ENCODE peak calls at places on chromosomes 2 and 18, in nine cellular contexts. E, B, S, D, C, Q, I, X and R are unnamed samples.

GRCh38 chr2:144111443-144111842 is 408.5 kb downstream of the ZEB2 start:
- DNase-seq in E (peak), B (no peak), S (no peak), D (no peak), C (no peak), Q (peak), I (no peak), X (no peak), R (peak)

GRCh38 chr2:75602724-75603342 is 42.1 kb upstream of the EVA1A start:
- DNase-seq in E (peak), B (no peak), S (no peak), D (no peak), C (no peak), Q (peak), I (no peak), X (no peak), R (peak)

GRCh38 chr2:140442319-140442718 is 1662.1 kb upstream of the NXPH2 start:
- DNase-seq in E (peak), B (no peak), S (no peak), D (no peak), C (no peak), Q (no peak), I (no peak), X (no peak), R (peak)

GRCh38 chr2:199757466-199757865 is 93.5 kb downstream of the FTCDNL1 start:
- DNase-seq in E (no peak), B (peak), S (no peak), D (no peak), C (peak), Q (no peak), I (peak), X (no peak), R (no peak)

GRCh38 chr2:219958941-219959340 is 331.5 kb downstream of the SLC4A3 start:
- DNase-seq in E (no peak), B (no peak), S (no peak), D (no peak), C (no peak), Q (no peak), I (no peak), X (no peak), R (no peak)

GRCh38 chr18:50829644-50830043 is 9.8 kb upstream of the MRO start:
- DNase-seq in E (no peak), B (no peak), S (no peak), D (no peak), C (no peak), Q (no peak), I (no peak), X (no peak), R (no peak)

GRCh38 chr2:104570259-104570658 is 283.7 kb upstream of the POU3F3 start:
- DNase-seq in E (no peak), B (no peak), S (no peak), D (no peak), C (no peak), Q (no peak), I (no peak), X (no peak), R (no peak)

GRCh38 chr2:202105025-202105424 is 32.0 kb downstream of the KIAA2012 start:
- DNase-seq in E (no peak), B (no peak), S (no peak), D (no peak), C (no peak), Q (no peak), I (no peak), X (no peak), R (no peak)

GRCh38 chr2:226030369-226031077 is 631.0 kb downstream of the NYAP2 start:
- DNase-seq in E (no peak), B (no peak), S (no peak), D (no peak), C (no peak), Q (no peak), I (no peak), X (no peak), R (peak)

GRCh38 chr2:145688156-145688555 is 1168.2 kb upstream of the ZEB2 start:
- DNase-seq in E (no peak), B (no peak), S (no peak), D (no peak), C (no peak), Q (no peak), I (no peak), X (no peak), R (no peak)

GRCh38 chr2:127165539-127165935 is 54.6 kb downstream of the CYP27C1 start:
- DNase-seq in E (no peak), B (no peak), S (no peak), D (no peak), C (no peak), Q (no peak), I (no peak), X (no peak), R (peak)

GRCh38 chr2:42906557-42907380 is 114.4 kb upstream of the HAAO start:
- DNase-seq in E (peak), B (no peak), S (no peak), D (no peak), C (peak), Q (peak), I (peak), X (no peak), R (peak)

GRCh38 chr2:6787376-6787775 is 78.3 kb downstream of the CMPK2 start:
- DNase-seq in E (no peak), B (no peak), S (no peak), D (no peak), C (no peak), Q (no peak), I (no peak), X (no peak), R (no peak)

GRCh38 chr2:87401726-87402345 is 346.1 kb upstream of the PLGLB2 start:
- DNase-seq in E (no peak), B (no peak), S (no peak), D (peak), C (no peak), Q (no peak), I (no peak), X (no peak), R (no peak)

GRCh38 chr2:140698736-140699135 is 1432.1 kb downstream of the LRP1B start:
- DNase-seq in E (peak), B (no peak), S (no peak), D (no peak), C (no peak), Q (no peak), I (no peak), X (no peak), R (no peak)

GRCh38 chr2:240632291-240632670 is 7.0 kb downstream of the GPR35 start:
- DNase-seq in E (no peak), B (no peak), S (no peak), D (no peak), C (no peak), Q (no peak), I (peak), X (no peak), R (no peak)

GRCh38 chr18:76446746-76447267 is 48.2 kb downstream of the ZNF516 start:
- DNase-seq in E (no peak), B (no peak), S (no peak), D (no peak), C (no peak), Q (no peak), I (no peak), X (no peak), R (no peak)

GRCh38 chr2:165627463-165627862 is 158.0 kb downstream of the CSRNP3 start:
- DNase-seq in E (peak), B (no peak), S (no peak), D (no peak), C (no peak), Q (peak), I (no peak), X (no peak), R (peak)

GRCh38 chr18:69257861-69258458 is 142.7 kb upstream of the DOK6 start:
- DNase-seq in E (peak), B (no peak), S (no peak), D (no peak), C (peak), Q (no peak), I (no peak), X (no peak), R (no peak)

GRCh38 chr18:56305583-56305982 is 332.8 kb downstream of the TXNL1 start:
- DNase-seq in E (peak), B (no peak), S (no peak), D (no peak), C (no peak), Q (no peak), I (no peak), X (no peak), R (no peak)